ENCODE peak calls at places on chromosomes 11 and 22, in ten cellular contexts. One of them, this sample, is unnamed.

GRCh38 chr22:24474649-24475048 is 20.5 kb upstream of the UPB1 start:
- DNase-seq in stimulated activated naive CD4-positive, alpha-beta T cell: no peak
- DNase-seq in hippocampal formation: no peak
- DNase-seq in dermis blood vessel endothelial cell: no peak
- DNase-seq in upper lobe of right lung: no peak
- DNase-seq in Panc1: no peak
- DNase-seq in cardiac fibroblast: no peak
- DNase-seq in T-helper 2 cell: no peak
- DNase-seq in EH: no peak
- DNase-seq in activated T-helper 9 cell treated with anti-CD3 and anti-CD28 coated beads, Interleukin-2, amount 50 U/mL, for 16 hours: no peak
- DNase-seq in this sample: no peak

GRCh38 chr11:89436071-89436470 is 55.1 kb downstream of the NOX4 start:
- DNase-seq in stimulated activated naive CD4-positive, alpha-beta T cell: no peak
- DNase-seq in hippocampal formation: no peak
- DNase-seq in dermis blood vessel endothelial cell: peak
- DNase-seq in upper lobe of right lung: no peak
- DNase-seq in Panc1: no peak
- DNase-seq in cardiac fibroblast: peak
- DNase-seq in T-helper 2 cell: no peak
- DNase-seq in EH: peak
- DNase-seq in activated T-helper 9 cell treated with anti-CD3 and anti-CD28 coated beads, Interleukin-2, amount 50 U/mL, for 16 hours: no peak
- DNase-seq in this sample: no peak

GRCh38 chr22:41092023-41092817 is at the start of gene EP300:
- DNase-seq in stimulated activated naive CD4-positive, alpha-beta T cell: peak
- DNase-seq in hippocampal formation: peak
- DNase-seq in dermis blood vessel endothelial cell: peak
- DNase-seq in upper lobe of right lung: peak
- DNase-seq in Panc1: no peak
- DNase-seq in cardiac fibroblast: peak
- DNase-seq in T-helper 2 cell: peak
- DNase-seq in EH: peak
- DNase-seq in activated T-helper 9 cell treated with anti-CD3 and anti-CD28 coated beads, Interleukin-2, amount 50 U/mL, for 16 hours: peak
- DNase-seq in this sample: peak

GRCh38 chr11:100739636-100740035 is 52.5 kb downstream of the ARHGAP42 start:
- DNase-seq in stimulated activated naive CD4-positive, alpha-beta T cell: no peak
- DNase-seq in hippocampal formation: no peak
- DNase-seq in dermis blood vessel endothelial cell: peak
- DNase-seq in upper lobe of right lung: no peak
- DNase-seq in Panc1: peak
- DNase-seq in cardiac fibroblast: peak
- DNase-seq in T-helper 2 cell: no peak
- DNase-seq in EH: peak
- DNase-seq in activated T-helper 9 cell treated with anti-CD3 and anti-CD28 coated beads, Interleukin-2, amount 50 U/mL, for 16 hours: no peak
- DNase-seq in this sample: no peak

GRCh38 chr22:50621948-50622722 is 5.8 kb downstream of the ARSA start:
- DNase-seq in stimulated activated naive CD4-positive, alpha-beta T cell: peak
- DNase-seq in hippocampal formation: no peak
- DNase-seq in dermis blood vessel endothelial cell: no peak
- DNase-seq in upper lobe of right lung: peak
- DNase-seq in Panc1: no peak
- DNase-seq in cardiac fibroblast: no peak
- DNase-seq in T-helper 2 cell: no peak
- DNase-seq in EH: no peak
- DNase-seq in activated T-helper 9 cell treated with anti-CD3 and anti-CD28 coated beads, Interleukin-2, amount 50 U/mL, for 16 hours: no peak
- DNase-seq in this sample: no peak

GRCh38 chr11:8099291-8099899 is 18.4 kb downstream of the TUB start:
- DNase-seq in stimulated activated naive CD4-positive, alpha-beta T cell: peak
- DNase-seq in hippocampal formation: peak
- DNase-seq in dermis blood vessel endothelial cell: peak
- DNase-seq in upper lobe of right lung: no peak
- DNase-seq in Panc1: peak
- DNase-seq in cardiac fibroblast: peak
- DNase-seq in T-helper 2 cell: peak
- DNase-seq in EH: peak
- DNase-seq in activated T-helper 9 cell treated with anti-CD3 and anti-CD28 coated beads, Interleukin-2, amount 50 U/mL, for 16 hours: peak
- DNase-seq in this sample: no peak

GRCh38 chr11:2330696-2331095 is 28.9 kb downstream of the TSPAN32 start:
- DNase-seq in stimulated activated naive CD4-positive, alpha-beta T cell: no peak
- DNase-seq in hippocampal formation: no peak
- DNase-seq in dermis blood vessel endothelial cell: no peak
- DNase-seq in upper lobe of right lung: peak
- DNase-seq in Panc1: no peak
- DNase-seq in cardiac fibroblast: no peak
- DNase-seq in T-helper 2 cell: no peak
- DNase-seq in EH: no peak
- DNase-seq in activated T-helper 9 cell treated with anti-CD3 and anti-CD28 coated beads, Interleukin-2, amount 50 U/mL, for 16 hours: no peak
- DNase-seq in this sample: no peak

GRCh38 chr11:35167451-35167954 is 28.5 kb downstream of the CD44 start:
- DNase-seq in stimulated activated naive CD4-positive, alpha-beta T cell: no peak
- DNase-seq in hippocampal formation: no peak
- DNase-seq in dermis blood vessel endothelial cell: no peak
- DNase-seq in upper lobe of right lung: no peak
- DNase-seq in Panc1: no peak
- DNase-seq in cardiac fibroblast: peak
- DNase-seq in T-helper 2 cell: no peak
- DNase-seq in EH: peak
- DNase-seq in activated T-helper 9 cell treated with anti-CD3 and anti-CD28 coated beads, Interleukin-2, amount 50 U/mL, for 16 hours: no peak
- DNase-seq in this sample: no peak

GRCh38 chr11:36077368-36077767 is 133.5 kb downstream of the LDLRAD3 start:
- DNase-seq in stimulated activated naive CD4-positive, alpha-beta T cell: no peak
- DNase-seq in hippocampal formation: no peak
- DNase-seq in dermis blood vessel endothelial cell: no peak
- DNase-seq in upper lobe of right lung: no peak
- DNase-seq in Panc1: no peak
- DNase-seq in cardiac fibroblast: no peak
- DNase-seq in T-helper 2 cell: no peak
- DNase-seq in EH: no peak
- DNase-seq in activated T-helper 9 cell treated with anti-CD3 and anti-CD28 coated beads, Interleukin-2, amount 50 U/mL, for 16 hours: no peak
- DNase-seq in this sample: no peak

GRCh38 chr22:24247564-24248344 is 2.9 kb upstream of the GGT5 start:
- DNase-seq in stimulated activated naive CD4-positive, alpha-beta T cell: peak
- DNase-seq in hippocampal formation: peak
- DNase-seq in dermis blood vessel endothelial cell: peak
- DNase-seq in upper lobe of right lung: peak
- DNase-seq in Panc1: peak
- DNase-seq in cardiac fibroblast: peak
- DNase-seq in T-helper 2 cell: no peak
- DNase-seq in EH: peak
- DNase-seq in activated T-helper 9 cell treated with anti-CD3 and anti-CD28 coated beads, Interleukin-2, amount 50 U/mL, for 16 hours: peak
- DNase-seq in this sample: peak

GRCh38 chr11:19234428-19234827 is 6.3 kb downstream of the E2F8 start:
- DNase-seq in stimulated activated naive CD4-positive, alpha-beta T cell: no peak
- DNase-seq in hippocampal formation: no peak
- DNase-seq in dermis blood vessel endothelial cell: no peak
- DNase-seq in upper lobe of right lung: no peak
- DNase-seq in Panc1: no peak
- DNase-seq in cardiac fibroblast: no peak
- DNase-seq in T-helper 2 cell: no peak
- DNase-seq in EH: no peak
- DNase-seq in activated T-helper 9 cell treated with anti-CD3 and anti-CD28 coated beads, Interleukin-2, amount 50 U/mL, for 16 hours: no peak
- DNase-seq in this sample: no peak

GRCh38 chr11:120188371-120188770 is 22.5 kb upstream of the OAF start:
- DNase-seq in stimulated activated naive CD4-positive, alpha-beta T cell: no peak
- DNase-seq in hippocampal formation: no peak
- DNase-seq in dermis blood vessel endothelial cell: no peak
- DNase-seq in upper lobe of right lung: peak
- DNase-seq in Panc1: no peak
- DNase-seq in cardiac fibroblast: no peak
- DNase-seq in T-helper 2 cell: no peak
- DNase-seq in EH: no peak
- DNase-seq in activated T-helper 9 cell treated with anti-CD3 and anti-CD28 coated beads, Interleukin-2, amount 50 U/mL, for 16 hours: no peak
- DNase-seq in this sample: no peak

GRCh38 chr22:23903328-23903971 is 9.3 kb downstream of the MIF start:
- DNase-seq in stimulated activated naive CD4-positive, alpha-beta T cell: no peak
- DNase-seq in hippocampal formation: no peak
- DNase-seq in dermis blood vessel endothelial cell: no peak
- DNase-seq in upper lobe of right lung: no peak
- DNase-seq in Panc1: no peak
- DNase-seq in cardiac fibroblast: no peak
- DNase-seq in T-helper 2 cell: no peak
- DNase-seq in EH: no peak
- DNase-seq in activated T-helper 9 cell treated with anti-CD3 and anti-CD28 coated beads, Interleukin-2, amount 50 U/mL, for 16 hours: no peak
- DNase-seq in this sample: no peak

GRCh38 chr11:114219559-114220349 is 76.4 kb upstream of the NNMT start:
- DNase-seq in stimulated activated naive CD4-positive, alpha-beta T cell: no peak
- DNase-seq in hippocampal formation: no peak
- DNase-seq in dermis blood vessel endothelial cell: peak
- DNase-seq in upper lobe of right lung: no peak
- DNase-seq in Panc1: no peak
- DNase-seq in cardiac fibroblast: peak
- DNase-seq in T-helper 2 cell: no peak
- DNase-seq in EH: no peak
- DNase-seq in activated T-helper 9 cell treated with anti-CD3 and anti-CD28 coated beads, Interleukin-2, amount 50 U/mL, for 16 hours: no peak
- DNase-seq in this sample: no peak

GRCh38 chr11:13221722-13222121 is 55.9 kb upstream of the BMAL1 start:
- DNase-seq in stimulated activated naive CD4-positive, alpha-beta T cell: no peak
- DNase-seq in hippocampal formation: no peak
- DNase-seq in dermis blood vessel endothelial cell: no peak
- DNase-seq in upper lobe of right lung: no peak
- DNase-seq in Panc1: no peak
- DNase-seq in cardiac fibroblast: no peak
- DNase-seq in T-helper 2 cell: no peak
- DNase-seq in EH: no peak
- DNase-seq in activated T-helper 9 cell treated with anti-CD3 and anti-CD28 coated beads, Interleukin-2, amount 50 U/mL, for 16 hours: no peak
- DNase-seq in this sample: no peak

GRCh38 chr22:27873476-27873875 is 45.6 kb downstream of the PITPNB start:
- DNase-seq in stimulated activated naive CD4-positive, alpha-beta T cell: no peak
- DNase-seq in hippocampal formation: no peak
- DNase-seq in dermis blood vessel endothelial cell: no peak
- DNase-seq in upper lobe of right lung: no peak
- DNase-seq in Panc1: no peak
- DNase-seq in cardiac fibroblast: peak
- DNase-seq in T-helper 2 cell: no peak
- DNase-seq in EH: no peak
- DNase-seq in activated T-helper 9 cell treated with anti-CD3 and anti-CD28 coated beads, Interleukin-2, amount 50 U/mL, for 16 hours: no peak
- DNase-seq in this sample: no peak

GRCh38 chr22:39680486-39680885 is 109.9 kb downstream of the CACNA1I start:
- DNase-seq in stimulated activated naive CD4-positive, alpha-beta T cell: no peak
- DNase-seq in hippocampal formation: no peak
- DNase-seq in dermis blood vessel endothelial cell: no peak
- DNase-seq in upper lobe of right lung: no peak
- DNase-seq in Panc1: no peak
- DNase-seq in cardiac fibroblast: no peak
- DNase-seq in T-helper 2 cell: no peak
- DNase-seq in EH: no peak
- DNase-seq in activated T-helper 9 cell treated with anti-CD3 and anti-CD28 coated beads, Interleukin-2, amount 50 U/mL, for 16 hours: no peak
- DNase-seq in this sample: no peak

GRCh38 chr22:18998998-18999397 is 62.9 kb upstream of the PRODH start:
- DNase-seq in stimulated activated naive CD4-positive, alpha-beta T cell: no peak
- DNase-seq in hippocampal formation: no peak
- DNase-seq in dermis blood vessel endothelial cell: peak
- DNase-seq in upper lobe of right lung: no peak
- DNase-seq in Panc1: no peak
- DNase-seq in cardiac fibroblast: no peak
- DNase-seq in T-helper 2 cell: no peak
- DNase-seq in EH: no peak
- DNase-seq in activated T-helper 9 cell treated with anti-CD3 and anti-CD28 coated beads, Interleukin-2, amount 50 U/mL, for 16 hours: no peak
- DNase-seq in this sample: no peak

GRCh38 chr11:112196519-112197087 is 21.3 kb downstream of the BCO2 start:
- DNase-seq in stimulated activated naive CD4-positive, alpha-beta T cell: no peak
- DNase-seq in hippocampal formation: no peak
- DNase-seq in dermis blood vessel endothelial cell: no peak
- DNase-seq in upper lobe of right lung: no peak
- DNase-seq in Panc1: no peak
- DNase-seq in cardiac fibroblast: no peak
- DNase-seq in T-helper 2 cell: no peak
- DNase-seq in EH: no peak
- DNase-seq in activated T-helper 9 cell treated with anti-CD3 and anti-CD28 coated beads, Interleukin-2, amount 50 U/mL, for 16 hours: no peak
- DNase-seq in this sample: no peak